ENCODE peak calls at places on chromosomes 13 and 19, in eight cellular contexts. M, D, Y, C, W, A, S and Q are unnamed samples.

GRCh38 chr13:77353980-77354379 is 27.1 kb upstream of the MYCBP2 start:
- DNase-seq in M (no peak), D (no peak), Y (no peak), C (no peak), W (no peak), A (no peak), S (no peak), Q (no peak)

GRCh38 chr19:49224856-49225255 is 67.3 kb downstream of the TRPM4 start:
- DNase-seq in M (no peak), D (no peak), Y (peak), C (peak), W (peak), A (no peak), S (no peak), Q (peak)

GRCh38 chr13:85806553-85807175 is 7.4 kb upstream of the SLITRK6 start:
- DNase-seq in M (no peak), D (no peak), Y (peak), C (no peak), W (peak), A (no peak), S (no peak), Q (no peak)

GRCh38 chr19:583968-584239 is 5.8 kb upstream of the HCN2 start:
- DNase-seq in M (no peak), D (no peak), Y (no peak), C (no peak), W (no peak), A (no peak), S (no peak), Q (no peak)

GRCh38 chr19:7272856-7273578 is 21.2 kb downstream of the INSR start:
- DNase-seq in M (no peak), D (no peak), Y (no peak), C (no peak), W (no peak), A (no peak), S (no peak), Q (no peak)

GRCh38 chr19:42114412-42114811 is 17.8 kb downstream of the POU2F2 start:
- DNase-seq in M (no peak), D (no peak), Y (no peak), C (peak), W (no peak), A (no peak), S (no peak), Q (peak)

GRCh38 chr19:48815870-48816501 is 5.2 kb upstream of the BCAT2 start:
- DNase-seq in M (no peak), D (no peak), Y (no peak), C (peak), W (peak), A (no peak), S (no peak), Q (no peak)

GRCh38 chr19:3284759-3285646 is 60.5 kb downstream of the CELF5 start:
- DNase-seq in M (peak), D (peak), Y (no peak), C (peak), W (peak), A (peak), S (no peak), Q (no peak)

GRCh38 chr13:114025432-114026127 is 51.7 kb upstream of the C13orf46 start:
- DNase-seq in M (no peak), D (no peak), Y (no peak), C (no peak), W (peak), A (no peak), S (no peak), Q (peak)

GRCh38 chr13:50441141-50441540 is 402.4 kb downstream of the DLEU7 start:
- DNase-seq in M (no peak), D (no peak), Y (no peak), C (no peak), W (peak), A (no peak), S (no peak), Q (no peak)

GRCh38 chr13:114148521-114148855 is 16.1 kb upstream of the RASA3 start:
- DNase-seq in M (no peak), D (peak), Y (no peak), C (peak), W (no peak), A (peak), S (no peak), Q (no peak)

GRCh38 chr13:48231948-48232347 is 1.1 kb upstream of the ITM2B start:
- DNase-seq in M (no peak), D (no peak), Y (no peak), C (no peak), W (no peak), A (no peak), S (no peak), Q (no peak)

GRCh38 chr19:30678168-30678567 is 306.0 kb downstream of the ZNF536 start:
- DNase-seq in M (no peak), D (no peak), Y (no peak), C (no peak), W (no peak), A (no peak), S (no peak), Q (no peak)

GRCh38 chr13:62337109-62337880 is 921.6 kb upstream of the PCDH20 start:
- DNase-seq in M (no peak), D (no peak), Y (no peak), C (no peak), W (no peak), A (no peak), S (no peak), Q (peak)

GRCh38 chr13:21022694-21023325 is 38.6 kb downstream of the LATS2 start:
- DNase-seq in M (no peak), D (no peak), Y (no peak), C (no peak), W (no peak), A (no peak), S (peak), Q (no peak)

GRCh38 chr13:31962661-31963345 is 68.8 kb upstream of the FRY start:
- DNase-seq in M (no peak), D (no peak), Y (no peak), C (no peak), W (peak), A (no peak), S (no peak), Q (no peak)

GRCh38 chr19:49847731-49848696 is 2.9 kb upstream of the PTOV1 start:
- DNase-seq in M (no peak), D (no peak), Y (no peak), C (peak), W (peak), A (no peak), S (no peak), Q (no peak)

GRCh38 chr13:71339010-71339409 is 528.0 kb downstream of the DACH1 start:
- DNase-seq in M (no peak), D (no peak), Y (no peak), C (no peak), W (no peak), A (no peak), S (no peak), Q (no peak)

GRCh38 chr13:37127706-37128241 is 22.3 kb upstream of the CSNK1A1L start:
- DNase-seq in M (no peak), D (no peak), Y (peak), C (no peak), W (peak), A (no peak), S (peak), Q (no peak)

GRCh38 chr13:41833851-41834250 is 127.1 kb downstream of the VWA8 start:
- DNase-seq in M (no peak), D (no peak), Y (no peak), C (no peak), W (no peak), A (no peak), S (no peak), Q (no peak)

GRCh38 chr19:12828494-12828893 is 5.9 kb downstream of the RTBDN start:
- DNase-seq in M (no peak), D (no peak), Y (peak), C (peak), W (no peak), A (no peak), S (no peak), Q (no peak)

GRCh38 chr13:46804391-46804815 is 7.4 kb upstream of the ESD start:
- DNase-seq in M (no peak), D (no peak), Y (no peak), C (no peak), W (peak), A (no peak), S (no peak), Q (no peak)

GRCh38 chr13:102325321-102325720 is 76.5 kb downstream of the FGF14 start:
- DNase-seq in M (no peak), D (no peak), Y (no peak), C (no peak), W (no peak), A (no peak), S (no peak), Q (no peak)

GRCh38 chr19:13181747-13182388 is 31.7 kb downstream of the IER2 start:
- DNase-seq in M (no peak), D (peak), Y (peak), C (peak), W (peak), A (peak), S (peak), Q (no peak)

GRCh38 chr13:48641404-48641803 is 12.3 kb upstream of the CYSLTR2 start:
- DNase-seq in M (no peak), D (no peak), Y (no peak), C (no peak), W (no peak), A (no peak), S (no peak), Q (no peak)

GRCh38 chr13:36432106-36432544 is at the start of gene CCNA1:
- DNase-seq in M (no peak), D (no peak), Y (no peak), C (no peak), W (no peak), A (no peak), S (no peak), Q (peak)

GRCh38 chr13:78595819-78596700 is 7.3 kb downstream of the POU4F1 start:
- DNase-seq in M (no peak), D (no peak), Y (no peak), C (peak), W (no peak), A (no peak), S (no peak), Q (peak)

GRCh38 chr19:7918615-7919421 is 1.3 kb upstream of the SNAPC2 start:
- DNase-seq in M (no peak), D (no peak), Y (no peak), C (no peak), W (no peak), A (no peak), S (no peak), Q (no peak)

GRCh38 chr13:34817246-34817645 is 124.8 kb upstream of the NBEA start:
- DNase-seq in M (no peak), D (no peak), Y (no peak), C (no peak), W (no peak), A (no peak), S (no peak), Q (no peak)

GRCh38 chr13:102770435-102770834 is 3.2 kb downstream of the TEX30 start:
- DNase-seq in M (no peak), D (no peak), Y (no peak), C (no peak), W (peak), A (no peak), S (no peak), Q (no peak)

GRCh38 chr19:3025516-3025890 is 3.6 kb downstream of the TLE2 start:
- DNase-seq in M (no peak), D (no peak), Y (no peak), C (no peak), W (no peak), A (no peak), S (no peak), Q (peak)

GRCh38 chr13:69109891-69110525 is 997.6 kb upstream of the ATXN8OS start:
- DNase-seq in M (no peak), D (no peak), Y (no peak), C (no peak), W (no peak), A (no peak), S (no peak), Q (no peak)